ENCODE peak calls at places on chromosomes 13 and 19, in four cellular contexts. A is left ventricle myocardium inferior, V is astrocyte, B is aorta. P is an unnamed sample. For H3K36me3, the result is how much of the 10 kb centered on the place peaks cover.

GRCh38 chr19:42461700-42462324 is 19.1 kb upstream of the CXCL17 start:
- DNase-seq in B (no peak), A (no peak), V (no peak), P (no peak)

GRCh38 chr19:50269653-50270052 is 59.5 kb downstream of the KCNC3 start:
- DNase-seq in B (no peak), V (no peak), A (no peak), P (no peak)

GRCh38 chr13:34162545-34162936 is 344.6 kb downstream of the RFC3 start:
- DNase-seq in V (peak), B (no peak), A (no peak), P (no peak)

GRCh38 chr13:113140677-113141590 is 17.5 kb upstream of the PROZ start:
- DNase-seq in V (no peak), B (peak), A (no peak), P (no peak)

GRCh38 chr19:10501971-10502523 is 1.1 kb downstream of the KEAP1 start:
- DNase-seq in B (peak), V (no peak), A (peak), P (peak)

GRCh38 chr13:30796833-30797601 is 61.7 kb downstream of the ALOX5AP start:
- DNase-seq in V (peak), A (no peak), B (no peak), P (no peak)

GRCh38 chr13:60370343-60370742 is 26.7 kb upstream of the TDRD3 start:
- DNase-seq in V (no peak), B (no peak), A (no peak), P (no peak)

GRCh38 chr13:20121154-20121515 is 39.7 kb downstream of the GJA3 start:
- DNase-seq in B (no peak), V (no peak), A (no peak), P (no peak)

GRCh38 chr13:47033216-47033615 is 136.4 kb upstream of the HTR2A start:
- DNase-seq in B (no peak), V (peak), A (no peak), P (peak)

GRCh38 chr19:56759531-56759930 is 81.0 kb downstream of the PEG3 start:
- DNase-seq in V (no peak), B (no peak), A (no peak), P (no peak)

GRCh38 chr19:46896076-46896794 is 35.4 kb downstream of the ARHGAP35 start:
- DNase-seq in A (no peak), B (no peak), V (no peak), P (no peak)

GRCh38 chr13:40536443-40537113 is 129.9 kb downstream of the FOXO1 start:
- DNase-seq in V (no peak), B (no peak), A (no peak), P (no peak)

GRCh38 chr19:57708641-57709354 is at the start of gene ZNF154:
- DNase-seq in A (peak), B (no peak), V (peak), P (no peak)

GRCh38 chr13:73754241-73754640 is 380.0 kb downstream of the KLF12 start:
- DNase-seq in V (no peak), B (no peak), A (no peak), P (no peak)

GRCh38 chr19:13530720-13531119 is 24.4 kb upstream of the CACNA1A start:
- DNase-seq in V (no peak), B (no peak), A (no peak), P (no peak)

GRCh38 chr13:99417821-99418662 is 83.2 kb upstream of the TM9SF2 start:
- DNase-seq in B (no peak), V (peak), A (no peak), P (no peak)

GRCh38 chr13:32116210-32116609 is 84.6 kb downstream of the FRY start:
- DNase-seq in V (no peak), A (no peak), B (no peak), P (no peak)

GRCh38 chr19:11373166-11373884 is 1.1 kb upstream of the SWSAP1 start:
- DNase-seq in A (no peak), V (peak), B (no peak), P (peak)

GRCh38 chr13:43663474-43664090 is 123.2 kb downstream of the ENOX1 start:
- DNase-seq in A (no peak), B (no peak), V (peak), P (peak)

GRCh38 chr13:30212256-30212655 is 95.1 kb downstream of the KATNAL1 start:
- DNase-seq in B (no peak), V (no peak), A (no peak), P (no peak)

GRCh38 chr13:32376642-32377418 is 51.1 kb downstream of the N4BP2L1 start:
- DNase-seq in B (no peak), A (no peak), V (no peak), P (no peak)

GRCh38 chr19:49362926-49363264 is 679 bp upstream of the TEAD2 start:
- DNase-seq in V (peak), A (peak), B (peak), P (peak)

GRCh38 chr13:19601749-19602725 is 31.4 kb upstream of the MPHOSPH8 start:
- DNase-seq in A (peak), B (peak), V (peak), P (peak)

GRCh38 chr13:44884076-44884729 is 105.1 kb downstream of the NUFIP1 start:
- DNase-seq in V (peak), A (no peak), B (peak), P (peak)

GRCh38 chr13:99346328-99347070 is 39.3 kb upstream of the GPR183 start:
- DNase-seq in B (no peak), A (no peak), V (no peak), P (no peak)

GRCh38 chr19:33186835-33187540 is 7.1 kb upstream of the LRP3 start:
- DNase-seq in B (peak), A (no peak), V (no peak), P (no peak)

GRCh38 chr13:72983085-72983768 is 75.6 kb upstream of the KLF5 start:
- DNase-seq in V (peak), A (no peak), B (no peak), P (peak)

GRCh38 chr13:111629933-111630332 is 309.5 kb downstream of the TEX29 start:
- DNase-seq in A (no peak), B (no peak), V (no peak), P (no peak)

GRCh38 chr19:42276821-42277220 is 7.8 kb downstream of the CIC start:
- DNase-seq in A (no peak), B (no peak), V (no peak), P (peak)

GRCh38 chr19:11736696-11737095 is 2.0 kb downstream of the ZNF823 start:
- DNase-seq in B (peak), A (peak), V (no peak), P (peak)

GRCh38 chr19:23957660-23958281 is 43.1 kb downstream of the ZNF726 start:
- DNase-seq in A (no peak), V (peak), B (no peak), P (peak)

GRCh38 chr19:33767898-33768413 is 28.7 kb upstream of the KCTD15 start:
- DNase-seq in V (no peak), B (no peak), A (no peak), P (peak)

GRCh38 chr13:43058836-43059235 is 35.5 kb downstream of the DNAJC15 start:
- DNase-seq in V (peak), B (no peak), A (no peak), P (no peak)

GRCh38 chr19:39479916-39480315 is 722 bp upstream of the TIMM50 start:
- DNase-seq in V (no peak), B (no peak), A (no peak), P (no peak)

GRCh38 chr13:92716749-92717148 is 509.9 kb upstream of the GPC6 start:
- DNase-seq in V (peak), B (no peak), A (no peak), P (no peak)

GRCh38 chr19:31539386-31539785 is 190.2 kb upstream of the TSHZ3 start:
- DNase-seq in V (no peak), A (no peak), B (no peak), P (no peak)

GRCh38 chr19:1365306-1365963 is 18.3 kb upstream of the NDUFS7 start:
- DNase-seq in V (no peak), A (no peak), B (no peak), P (no peak)
- H3K36me3 ChIP-seq in V (under half), A (half or more), B (under half), P (under half)

DNA sequence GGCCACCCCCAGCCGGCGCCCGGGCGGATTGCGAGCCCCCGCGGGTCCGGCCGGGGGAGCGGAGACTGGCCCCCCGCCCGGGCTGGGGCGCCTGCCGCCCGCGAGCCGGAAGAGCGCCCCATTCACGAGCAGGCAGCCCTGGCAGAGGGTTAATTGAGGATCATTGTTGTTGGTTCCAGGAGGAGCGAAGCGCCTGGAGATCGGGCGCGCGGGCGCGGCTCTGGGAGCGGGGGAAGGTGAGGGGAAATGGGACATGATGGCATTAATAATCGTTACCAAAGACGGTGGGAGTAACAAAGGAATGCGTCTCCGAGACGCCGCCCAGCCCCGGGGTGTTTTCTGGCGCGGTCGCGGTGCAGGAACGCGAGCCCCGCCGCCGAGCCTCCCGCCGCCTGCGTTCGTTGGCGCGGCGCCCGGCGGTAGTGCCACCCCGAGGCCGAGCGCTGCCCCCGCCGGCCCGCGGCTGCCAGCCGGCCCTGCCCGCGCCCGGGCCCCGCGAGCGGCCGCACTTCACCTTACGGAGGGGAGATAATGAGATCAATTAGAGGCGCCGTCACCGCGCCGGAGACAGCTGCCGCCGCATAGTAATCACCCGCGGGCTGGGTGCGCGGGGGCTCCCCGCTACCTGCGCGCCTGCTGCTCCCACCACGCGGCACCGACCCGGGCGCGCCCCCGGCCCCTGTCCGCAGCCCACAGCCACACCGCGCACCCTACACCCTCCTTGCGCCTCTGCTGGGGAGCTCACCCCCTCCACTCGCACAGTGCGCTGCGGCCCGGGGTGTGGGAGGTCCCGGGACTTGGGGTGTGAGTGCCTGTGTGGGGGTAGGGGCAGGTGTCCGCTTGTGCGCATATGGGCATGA is 2.8 kb downstream of the ZNF536 start:
- DNase-seq in V (no peak), B (no peak), A (no peak), P (peak)
- H3K4me3 ChIP-seq in V (no peak), B (no peak), A (peak), P (no peak)

GRCh38 chr19:40677156-40677555 is 13.3 kb downstream of the NUMBL start:
- DNase-seq in A (no peak), B (no peak), V (no peak), P (no peak)
- H3K36me3 ChIP-seq in A (half or more), B (under half), V (under half), P (half or more)

GRCh38 chr19:53978975-53979801 is 12.2 kb upstream of the CACNG6 start:
- DNase-seq in V (no peak), B (no peak), A (no peak), P (no peak)
- H3K4me3 ChIP-seq in V (peak), B (no peak), A (peak), P (peak)

GRCh38 chr19:8476524-8476923 is 25.9 kb downstream of the PRAM1 start:
- DNase-seq in A (no peak), B (no peak), V (no peak), P (no peak)
- H3K36me3 ChIP-seq in A (half or more), B (under half), V (under half), P (half or more)

GRCh38 chr19:610071-610800 is 20.6 kb downstream of the HCN2 start:
- DNase-seq in V (no peak), A (no peak), B (no peak), P (no peak)
- H3K4me3 ChIP-seq in V (no peak), A (peak), B (no peak), P (no peak)

GRCh38 chr19:1622007-1622406 is 16.7 kb upstream of the UQCR11 start:
- DNase-seq in V (no peak), A (no peak), B (no peak), P (no peak)
- H3K36me3 ChIP-seq in V (under half), A (under half), B (under half), P (under half)

P was measured in MG63.